ENCODE peak calls at places on chromosomes 1 and 21, in nine cellular contexts. L is heart right ventricle; X is A549; N is activated CD8-positive, alpha-beta T cell treated with anti-CD3 and anti-CD28 coated beads, Interleukin-2, amount 10 ng/mL, durations not matched to agents 7 days and 5 days; S is naive thymus-derived CD8-positive, alpha-beta T cell; W is gastroesophageal sphincter; E is CD8-positive, alpha-beta T cell; K is lung; Z is GM12878. P is an unnamed sample.

GRCh38 chr1:198669023-198669698 is 30.3 kb downstream of the PTPRC start:
- ATAC-seq in L (no peak), X (peak), N (peak), S (peak), W (no peak), E (peak), K (peak), Z (peak), P (peak)

GRCh38 chr1:153190373-153190772 is 12.9 kb upstream of the LELP1 start:
- ATAC-seq in L (no peak), X (no peak), N (no peak), S (no peak), W (no peak), E (no peak), K (no peak), Z (no peak), P (no peak)

GRCh38 chr21:36511484-36512227 is 31.7 kb upstream of the CLDN14 start:
- ATAC-seq in L (no peak), X (no peak), N (no peak), S (no peak), W (no peak), E (no peak), K (no peak), Z (no peak), P (no peak)

GRCh38 chr1:42748461-42749410 is 8.7 kb upstream of the CLDN19 start:
- ATAC-seq in L (no peak), X (no peak), N (no peak), S (no peak), W (no peak), E (no peak), K (no peak), Z (no peak), P (no peak)

GRCh38 chr21:44549525-44550211 is 1.6 kb downstream of the KRTAP10-2 start:
- ATAC-seq in L (no peak), X (no peak), N (no peak), S (no peak), W (no peak), E (no peak), K (no peak), Z (no peak), P (peak)

GRCh38 chr1:156816561-156817328 is at the start of gene SH2D2A:
- ATAC-seq in L (peak), X (no peak), N (peak), S (peak), W (no peak), E (peak), K (no peak), Z (peak), P (peak)

GRCh38 chr1:57986432-57986831 is 560.1 kb downstream of the OMA1 start:
- ATAC-seq in L (no peak), X (no peak), N (no peak), S (no peak), W (no peak), E (no peak), K (no peak), Z (peak), P (peak)

GRCh38 chr1:70247768-70248167 is 26.6 kb downstream of the SRSF11 start:
- ATAC-seq in L (no peak), X (no peak), N (no peak), S (no peak), W (no peak), E (no peak), K (no peak), Z (no peak), P (no peak)

GRCh38 chr1:215269955-215270354 is 187.4 kb downstream of the KCNK2 start:
- ATAC-seq in L (no peak), X (no peak), N (no peak), S (no peak), W (no peak), E (no peak), K (no peak), Z (no peak), P (no peak)

GRCh38 chr21:41744028-41744940 is 22.6 kb downstream of the RIPK4 start:
- ATAC-seq in L (no peak), X (no peak), N (no peak), S (no peak), W (no peak), E (no peak), K (no peak), Z (no peak), P (no peak)

GRCh38 chr1:12412439-12412838 is 182.6 kb downstream of the VPS13D start:
- ATAC-seq in L (no peak), X (no peak), N (no peak), S (no peak), W (no peak), E (no peak), K (no peak), Z (no peak), P (no peak)

GRCh38 chr1:85900921-85901320 is 192.7 kb upstream of the ZNHIT6 start:
- ATAC-seq in L (no peak), X (no peak), N (no peak), S (no peak), W (no peak), E (no peak), K (no peak), Z (no peak), P (no peak)

GRCh38 chr1:41394918-41395598 is 33.8 kb downstream of the FOXO6 start:
- ATAC-seq in L (peak), X (peak), N (no peak), S (no peak), W (no peak), E (no peak), K (no peak), Z (peak), P (no peak)

GRCh38 chr1:197771388-197771787 is 3.9 kb downstream of the DENND1B start:
- ATAC-seq in L (peak), X (no peak), N (no peak), S (no peak), W (no peak), E (no peak), K (no peak), Z (no peak), P (no peak)

GRCh38 chr1:168991667-168992475 is 114.6 kb upstream of the ATP1B1 start:
- ATAC-seq in L (no peak), X (no peak), N (no peak), S (no peak), W (no peak), E (no peak), K (no peak), Z (peak), P (peak)

GRCh38 chr1:69201716-69202115 is 366.0 kb upstream of the LRRC7 start:
- ATAC-seq in L (no peak), X (no peak), N (no peak), S (no peak), W (no peak), E (no peak), K (no peak), Z (no peak), P (no peak)

GRCh38 chr1:225567789-225568188 is 85.1 kb downstream of the ENAH start:
- ATAC-seq in L (no peak), X (peak), N (no peak), S (no peak), W (no peak), E (no peak), K (no peak), Z (no peak), P (no peak)

GRCh38 chr1:219567341-219567947 is 45.5 kb downstream of the ZC3H11B start:
- ATAC-seq in L (peak), X (peak), N (no peak), S (no peak), W (no peak), E (no peak), K (no peak), Z (peak), P (no peak)

GRCh38 chr1:168265596-168265995 is 15.1 kb upstream of the TBX19 start:
- ATAC-seq in L (no peak), X (no peak), N (no peak), S (no peak), W (no peak), E (no peak), K (no peak), Z (no peak), P (no peak)

GRCh38 chr1:204829133-204829532 is 41.5 kb upstream of the NFASC start:
- ATAC-seq in L (peak), X (no peak), N (no peak), S (no peak), W (no peak), E (no peak), K (no peak), Z (no peak), P (no peak)

GRCh38 chr21:43312011-43312410 is 114.9 kb downstream of the SIK1 start:
- ATAC-seq in L (no peak), X (no peak), N (no peak), S (no peak), W (no peak), E (no peak), K (no peak), Z (no peak), P (no peak)

GRCh38 chr1:50332941-50333594 is 90.2 kb downstream of the DMRTA2 start:
- ATAC-seq in L (peak), X (peak), N (peak), S (peak), W (peak), E (peak), K (peak), Z (peak), P (peak)

GRCh38 chr1:232226197-232226681 is 403.7 kb downstream of the SIPA1L2 start:
- ATAC-seq in L (no peak), X (no peak), N (peak), S (peak), W (no peak), E (peak), K (no peak), Z (peak), P (no peak)

GRCh38 chr1:150973258-150973825 is 1.3 kb downstream of the CERS2 start:
- ATAC-seq in L (no peak), X (peak), N (peak), S (no peak), W (no peak), E (no peak), K (no peak), Z (peak), P (no peak)

GRCh38 chr1:109482796-109483638 is 688 bp upstream of the ATXN7L2 start:
- ATAC-seq in L (peak), X (peak), N (peak), S (peak), W (peak), E (peak), K (no peak), Z (peak), P (peak)

GRCh38 chr1:117166076-117166475 is 44.5 kb upstream of the TRIM45 start:
- ATAC-seq in L (no peak), X (peak), N (no peak), S (no peak), W (no peak), E (no peak), K (no peak), Z (no peak), P (no peak)

GRCh38 chr21:42039470-42039901 is 29.3 kb upstream of the ZBTB21 start:
- ATAC-seq in L (peak), X (no peak), N (no peak), S (no peak), W (peak), E (no peak), K (peak), Z (no peak), P (peak)

GRCh38 chr1:19514391-19514831 is 29.1 kb upstream of the CAPZB start:
- ATAC-seq in L (peak), X (no peak), N (no peak), S (no peak), W (peak), E (no peak), K (no peak), Z (no peak), P (no peak)

GRCh38 chr1:162144853-162145252 is 75.4 kb downstream of the NOS1AP start:
- ATAC-seq in L (no peak), X (no peak), N (no peak), S (no peak), W (no peak), E (no peak), K (no peak), Z (no peak), P (no peak)

GRCh38 chr1:183551924-183552323 is 38.3 kb downstream of the NCF2 start:
- ATAC-seq in L (peak), X (peak), N (no peak), S (no peak), W (no peak), E (no peak), K (no peak), Z (no peak), P (no peak)

GRCh38 chr1:238191161-238191560 is 300.4 kb upstream of the ZP4 start:
- ATAC-seq in L (no peak), X (no peak), N (no peak), S (no peak), W (no peak), E (no peak), K (no peak), Z (peak), P (no peak)

GRCh38 chr21:31172328-31172727 is 134.1 kb upstream of the KRTAP19-8 start:
- ATAC-seq in L (no peak), X (no peak), N (no peak), S (no peak), W (peak), E (no peak), K (no peak), Z (no peak), P (peak)

GRCh38 chr1:246020231-246020954 is 486.7 kb downstream of the SMYD3 start:
- ATAC-seq in L (no peak), X (no peak), N (no peak), S (no peak), W (no peak), E (no peak), K (no peak), Z (peak), P (no peak)

GRCh38 chr1:117359560-117360289 is 7.5 kb upstream of the MAN1A2 start:
- ATAC-seq in L (no peak), X (no peak), N (no peak), S (no peak), W (no peak), E (no peak), K (no peak), Z (peak), P (peak)

GRCh38 chr1:211986628-211987254 is 48.6 kb downstream of the INTS7 start:
- ATAC-seq in L (no peak), X (no peak), N (no peak), S (no peak), W (no peak), E (no peak), K (no peak), Z (no peak), P (peak)

GRCh38 chr1:56838726-56839125 is 15.9 kb upstream of the C8A start:
- ATAC-seq in L (no peak), X (no peak), N (no peak), S (no peak), W (no peak), E (no peak), K (no peak), Z (no peak), P (no peak)

GRCh38 chr1:183735069-183735860 is 69.7 kb upstream of the RGL1 start:
- ATAC-seq in L (peak), X (peak), N (no peak), S (no peak), W (peak), E (no peak), K (no peak), Z (no peak), P (no peak)

GRCh38 chr1:112794654-112795239 is 79.6 kb upstream of the PPM1J start:
- ATAC-seq in L (no peak), X (no peak), N (no peak), S (no peak), W (no peak), E (no peak), K (no peak), Z (peak), P (no peak)

P was measured in stimulated activated memory B cell treated with anti-CD40 and anti-IgM and Interleukin-4, amounts not matched to agents 10 μg/mL and 1 μg/mL and 100 μg/mL, for 72 hours.